ENCODE peak calls at places on chromosomes 12 and 14, in seven cellular contexts. X is osteocyte, C is MM.1S, M is fibroblast of the aortic adventitia, Q is A673, O is NB4, W is HFF-Myc. L is an unnamed sample.

GRCh38 chr12:163406-163986 is 50.5 kb downstream of the SLC6A12 start:
- DNase-seq in X (no peak), C (no peak), M (no peak), Q (no peak), O (peak), W (no peak), L (no peak)

GRCh38 chr14:80924365-80925103 is 17.0 kb downstream of the CEP128 start:
- DNase-seq in X (no peak), C (no peak), M (no peak), Q (no peak), O (no peak), W (no peak), L (no peak)

GRCh38 chr14:46686652-46687051 is 35.1 kb upstream of the RPL10L start:
- DNase-seq in X (no peak), C (no peak), M (no peak), Q (no peak), O (peak), W (no peak), L (no peak)

GRCh38 chr14:99529899-99530298 is 48.7 kb downstream of the CCNK start:
- DNase-seq in X (no peak), C (no peak), M (no peak), Q (no peak), O (no peak), W (no peak), L (no peak)

GRCh38 chr14:50855558-50855957 is 16.3 kb upstream of the ABHD12B start:
- DNase-seq in X (no peak), C (no peak), M (peak), Q (no peak), O (no peak), W (no peak), L (no peak)

GRCh38 chr12:65892905-65893304 is 68.6 kb downstream of the HMGA2 start:
- DNase-seq in X (no peak), C (no peak), M (peak), Q (peak), O (peak), W (peak), L (no peak)

GRCh38 chr12:52291267-52291935 is at the start of gene KRT81:
- DNase-seq in X (peak), C (no peak), M (no peak), Q (no peak), O (no peak), W (no peak), L (no peak)

GRCh38 chr12:54051916-54052744 is 1.5 kb upstream of the HOXC4 start:
- DNase-seq in X (no peak), C (no peak), M (no peak), Q (peak), O (no peak), W (no peak), L (no peak)

GRCh38 chr14:92039073-92039719 is 663 bp downstream of the TRIP11 start:
- DNase-seq in X (peak), C (no peak), M (peak), Q (peak), O (peak), W (peak), L (no peak)

GRCh38 chr14:89352976-89353817 is 63.8 kb downstream of the FOXN3 start:
- DNase-seq in X (no peak), C (no peak), M (no peak), Q (no peak), O (no peak), W (no peak), L (no peak)

GRCh38 chr14:30034049-30034635 is 106.5 kb upstream of the PRKD1 start:
- DNase-seq in X (no peak), C (no peak), M (no peak), Q (no peak), O (no peak), W (peak), L (no peak)

GRCh38 chr14:29092121-29092520 is 325.5 kb downstream of the FOXG1 start:
- DNase-seq in X (no peak), C (no peak), M (no peak), Q (no peak), O (no peak), W (no peak), L (no peak)

GRCh38 chr12:9808531-9808930 is 18.8 kb upstream of the KLRF1 start:
- DNase-seq in X (no peak), C (no peak), M (no peak), Q (no peak), O (no peak), W (no peak), L (no peak)

GRCh38 chr12:1630081-1630826 is 1.2 kb downstream of the WNT5B start:
- DNase-seq in X (no peak), C (no peak), M (no peak), Q (peak), O (peak), W (no peak), L (no peak)

GRCh38 chr14:65784574-65784973 is 372.0 kb downstream of the FUT8 start:
- DNase-seq in X (no peak), C (no peak), M (no peak), Q (no peak), O (no peak), W (no peak), L (no peak)

GRCh38 chr14:24299255-24300191 is at the start of the genes DHRS1 and NOP9:
- DNase-seq in X (peak), C (peak), M (peak), Q (peak), O (peak), W (no peak), L (no peak)

GRCh38 chr12:106999444-106999843 is 12.5 kb upstream of the MTERF2 start:
- DNase-seq in X (no peak), C (no peak), M (peak), Q (no peak), O (no peak), W (no peak), L (no peak)

GRCh38 chr12:104376650-104377506 is 73.3 kb downstream of the EID3 start:
- DNase-seq in X (no peak), C (no peak), M (no peak), Q (no peak), O (no peak), W (no peak), L (no peak)

GRCh38 chr12:80849367-80849766 is 88.4 kb downstream of the LIN7A start:
- DNase-seq in X (no peak), C (no peak), M (no peak), Q (no peak), O (no peak), W (no peak), L (no peak)

GRCh38 chr12:18683603-18684002 is 54.2 kb downstream of the PLCZ1 start:
- DNase-seq in X (no peak), C (no peak), M (peak), Q (no peak), O (no peak), W (no peak), L (no peak)

GRCh38 chr12:105750096-105750495 is 388.7 kb downstream of the NUAK1 start:
- DNase-seq in X (no peak), C (no peak), M (no peak), Q (no peak), O (no peak), W (no peak), L (no peak)

GRCh38 chr14:32457213-32457920 is 128.3 kb downstream of the AKAP6 start:
- DNase-seq in X (no peak), C (no peak), M (peak), Q (no peak), O (no peak), W (no peak), L (no peak)

GRCh38 chr12:132379996-132380395 is 50.6 kb upstream of the GALNT9 start:
- DNase-seq in X (no peak), C (no peak), M (no peak), Q (no peak), O (no peak), W (no peak), L (peak)

GRCh38 chr14:67851785-67852410 is 32.3 kb downstream of the RAD51B start:
- DNase-seq in X (no peak), C (no peak), M (no peak), Q (no peak), O (no peak), W (no peak), L (no peak)

GRCh38 chr12:47547077-47547476 is 158.8 kb downstream of the RPAP3 start:
- DNase-seq in X (no peak), C (no peak), M (peak), Q (peak), O (no peak), W (no peak), L (no peak)
- TF ChIP-seq CTCF in X (peak), C (no peak), M (peak), Q (peak), O (no peak), W (peak), L (peak)

GRCh38 chr14:64628940-64629403 is 75.3 kb upstream of the PLEKHG3 start:
- DNase-seq in X (no peak), C (no peak), M (peak), Q (no peak), O (no peak), W (peak), L (no peak)
- TF ChIP-seq CTCF in X (no peak), C (no peak), M (no peak), Q (no peak), O (no peak), W (no peak), L (peak)

DNA sequence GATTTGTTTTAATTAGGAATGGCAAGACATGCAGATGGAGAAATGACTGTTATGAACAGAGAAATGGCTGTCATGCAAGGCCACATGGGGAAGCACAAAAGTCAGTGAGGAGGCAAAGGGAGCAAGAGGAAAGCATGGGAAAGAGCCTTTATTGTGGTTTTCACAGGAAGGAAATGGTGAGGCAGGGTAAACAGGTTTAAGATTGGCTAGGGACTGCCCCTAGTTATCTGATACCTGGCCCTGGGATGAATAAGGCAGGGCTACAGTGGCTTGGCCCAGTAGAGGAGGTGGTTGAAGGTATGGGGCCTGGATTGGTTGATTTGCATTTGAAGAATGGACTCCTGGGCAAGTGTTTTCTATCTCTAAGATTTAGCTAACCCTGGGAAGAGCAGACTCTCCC is 168.7 kb upstream of the CNOT2 start:
- DNase-seq in X (no peak), C (peak), M (no peak), Q (no peak), O (no peak), W (no peak), L (no peak)
- TF ChIP-seq CTCF in X (no peak), C (no peak), M (no peak), Q (no peak), O (no peak), W (no peak), L (no peak)

DNA sequence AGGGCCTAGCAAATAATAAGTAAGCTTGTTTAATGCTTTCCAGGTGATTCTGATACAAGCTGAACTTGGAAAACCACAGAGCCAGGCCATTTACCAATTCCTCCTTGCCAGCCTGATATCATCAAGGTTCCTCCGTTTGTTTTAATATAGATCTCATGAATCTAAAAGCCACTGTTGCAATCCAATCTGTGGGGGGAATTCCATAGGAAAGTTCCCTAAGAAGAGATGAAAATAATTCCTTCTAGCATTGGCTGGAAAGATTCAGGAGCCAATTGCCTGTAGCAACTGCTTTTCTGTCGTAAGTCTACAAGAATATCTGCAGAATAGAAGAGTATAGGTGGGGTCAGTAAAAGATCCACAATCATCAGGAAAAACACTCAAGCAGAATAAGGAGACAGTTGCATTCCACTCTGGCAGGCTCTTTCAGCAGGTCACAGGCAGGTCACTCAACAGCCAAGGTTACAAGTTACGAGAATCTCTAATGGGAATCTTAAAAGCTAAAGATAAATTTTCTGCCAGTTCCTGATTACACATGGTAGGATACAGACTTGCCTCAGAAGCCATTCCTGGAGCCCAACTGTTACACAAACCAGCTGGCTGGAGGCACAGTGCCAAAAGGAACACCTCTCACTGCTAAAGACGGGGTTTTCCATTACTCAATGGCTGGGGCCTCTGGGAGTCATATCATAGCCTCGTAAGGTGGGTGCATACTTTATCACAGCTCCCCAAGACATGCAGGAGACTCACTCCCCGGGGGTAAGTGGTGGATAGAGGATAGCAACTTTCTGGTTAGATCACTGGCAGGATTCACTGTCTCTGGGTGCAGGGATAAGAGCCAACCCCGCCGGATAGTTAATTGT is 43.6 kb downstream of the FGD6 start:
- DNase-seq in X (no peak), C (no peak), M (peak), Q (peak), O (no peak), W (peak), L (no peak)
- TF ChIP-seq CTCF in X (no peak), C (no peak), M (no peak), Q (no peak), O (no peak), W (no peak), L (no peak)

GRCh38 chr12:79524507-79525148 is 166.1 kb downstream of the PAWR start:
- DNase-seq in X (no peak), C (no peak), M (peak), Q (peak), O (no peak), W (no peak), L (no peak)

GRCh38 chr12:79522237-79522636 is 168.5 kb downstream of the PAWR start:
- DNase-seq in X (no peak), C (no peak), M (peak), Q (peak), O (no peak), W (no peak), L (no peak)

GRCh38 chr12:79527498-79527897 is 163.3 kb downstream of the PAWR start:
- DNase-seq in X (no peak), C (no peak), M (no peak), Q (no peak), O (no peak), W (no peak), L (no peak)

GRCh38 chr12:79522657-79523386 is 167.9 kb downstream of the PAWR start:
- DNase-seq in X (no peak), C (no peak), M (no peak), Q (no peak), O (no peak), W (no peak), L (no peak)

DNA sequence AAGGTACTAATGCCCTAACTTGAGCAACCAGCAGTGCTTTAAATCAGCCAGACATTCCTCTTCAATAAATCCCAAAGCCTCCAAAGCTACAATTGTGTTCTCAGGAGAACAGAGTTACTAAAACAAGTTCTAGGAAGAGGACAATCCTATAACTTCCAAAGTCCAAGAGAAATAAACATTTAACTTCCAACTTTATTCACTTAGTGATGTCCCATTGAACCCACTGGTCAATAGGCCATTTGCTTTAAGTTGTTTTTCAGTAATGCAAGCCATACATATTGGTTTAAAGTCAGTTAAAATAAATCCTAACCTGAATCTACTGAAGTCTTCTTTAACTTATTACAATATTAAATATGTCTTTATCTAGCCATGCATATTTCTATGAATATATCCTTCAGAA is 165.4 kb downstream of the PAWR start:
- DNase-seq in X (no peak), C (no peak), M (no peak), Q (no peak), O (no peak), W (no peak), L (no peak)
- TF ChIP-seq CTCF in X (no peak), C (no peak), M (no peak), Q (no peak), O (no peak), W (no peak), L (no peak)

DNA sequence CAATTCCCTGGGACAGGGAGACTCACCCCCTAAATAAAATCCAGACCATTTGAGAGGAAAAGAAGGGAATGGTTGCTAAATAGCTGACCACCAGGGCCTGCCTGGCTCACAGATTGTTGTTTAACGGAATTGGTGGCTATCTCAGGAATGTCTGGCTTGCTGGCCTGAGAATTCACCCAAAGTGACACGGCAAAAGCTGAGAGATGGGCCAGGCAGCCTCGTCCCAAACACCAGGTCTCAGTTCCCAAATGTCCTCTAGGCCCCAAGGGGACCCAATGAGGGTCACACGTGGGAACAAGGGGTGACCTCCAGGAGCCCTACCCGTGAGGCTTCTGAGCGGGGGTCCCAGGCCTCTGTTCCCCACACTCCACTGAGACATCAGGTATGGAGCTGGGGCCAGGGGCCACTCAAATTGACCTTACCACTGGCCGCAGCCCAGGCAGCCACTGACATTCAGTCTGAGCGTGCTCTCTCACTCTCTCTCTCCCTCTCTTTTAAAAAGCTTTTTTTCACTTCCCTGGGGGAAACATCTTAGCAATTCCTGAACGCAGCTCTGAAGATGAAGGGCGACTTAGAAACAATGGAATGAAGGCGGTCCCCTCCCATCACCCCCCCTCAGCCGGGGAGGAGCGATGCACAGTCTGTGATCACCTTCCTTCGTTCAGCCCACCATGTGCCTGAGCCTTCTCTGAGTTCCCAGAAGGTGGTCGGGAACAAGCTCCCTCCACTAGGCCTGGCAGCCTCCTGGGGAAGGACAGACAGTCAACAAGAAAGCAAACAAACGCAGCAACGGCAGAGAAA is 131.2 kb downstream of the SCARB1 start:
- DNase-seq in X (no peak), C (no peak), M (peak), Q (no peak), O (no peak), W (no peak), L (no peak)
- TF ChIP-seq CTCF in X (no peak), C (no peak), M (no peak), Q (no peak), O (no peak), W (no peak), L (peak)